ENCODE peak calls at places on chromosomes 7 and 10, in seven cellular contexts. E is fibroblast of pulmonary artery, J is lung, C is neural crest cell, S is AG04450, Y is GM13977, I is glutamatergic neuron. N is an unnamed sample.
A peak's percentile ranks its signal among the peaks of the same experiment; 100 is the strongest.

GRCh38 chr10:97042081-97042480 is 143.7 kb downstream of the SLIT1 start:
- DNase-seq in E (no peak), J (no peak), C (no peak), S (no peak), Y (no peak), I (no peak), N (no peak)

GRCh38 chr10:122703483-122704448 is 4.1 kb upstream of the C10orf120 start:
- DNase-seq in E (peak; percentile 69), J (peak; percentile 71), C (peak; percentile 78), S (no peak), Y (peak; percentile 73), I (peak; percentile 85), N (peak; percentile 16)

GRCh38 chr7:153381275-153382119 is 621.9 kb downstream of the ACTR3B start:
- DNase-seq in E (no peak), J (no peak), C (no peak), S (no peak), Y (peak; percentile 24), I (no peak), N (no peak)

GRCh38 chr7:134593530-134594392 is 44.9 kb downstream of the AKR1B15 start:
- DNase-seq in E (peak; percentile 98), J (peak; percentile 35), C (no peak), S (peak; percentile 85), Y (no peak), I (no peak), N (peak; percentile 96)

GRCh38 chr10:121340176-121340850 is 257.9 kb downstream of the FGFR2 start:
- DNase-seq in E (no peak), J (no peak), C (peak; percentile 52), S (no peak), Y (no peak), I (no peak), N (no peak)

GRCh38 chr10:51687296-51687695 is 12.1 kb downstream of the CSTF2T start:
- DNase-seq in E (no peak), J (no peak), C (no peak), S (no peak), Y (no peak), I (no peak), N (no peak)

GRCh38 chr7:102985176-102985783 is 72.5 kb downstream of the LRRC17 start:
- DNase-seq in E (peak; percentile 31), J (no peak), C (no peak), S (no peak), Y (no peak), I (no peak), N (no peak)

GRCh38 chr10:30059209-30060107 is at the start of gene JCAD:
- DNase-seq in E (peak; percentile 23), J (peak; percentile 72), C (peak; percentile 67), S (no peak), Y (peak; percentile 70), I (peak; percentile 89), N (no peak)

GRCh38 chr7:18426564-18427226 is 68.9 kb upstream of the HDAC9 start:
- DNase-seq in E (peak; percentile 53), J (no peak), C (no peak), S (no peak), Y (no peak), I (no peak), N (peak; percentile 59)

GRCh38 chr10:77702166-77702565 is 64.6 kb upstream of the KCNMA1 start:
- DNase-seq in E (peak; percentile 91), J (no peak), C (no peak), S (peak; percentile 63), Y (no peak), I (no peak), N (peak; percentile 82)

GRCh38 chr10:83166344-83166743 is 973.0 kb upstream of the GHITM start:
- DNase-seq in E (no peak), J (no peak), C (peak; percentile 15), S (no peak), Y (no peak), I (peak; percentile 42), N (no peak)

GRCh38 chr10:36473122-36473521 is 652.3 kb upstream of the ANKRD30A start:
- DNase-seq in E (no peak), J (no peak), C (no peak), S (no peak), Y (no peak), I (no peak), N (no peak)

GRCh38 chr7:46545790-46546189 is 624.7 kb upstream of the IGFBP3 start:
- DNase-seq in E (peak; percentile 67), J (no peak), C (no peak), S (peak; percentile 21), Y (no peak), I (no peak), N (peak; percentile 73)

GRCh38 chr10:93757136-93757535 is 600 bp upstream of the LGI1 start:
- DNase-seq in E (no peak), J (no peak), C (no peak), S (no peak), Y (no peak), I (peak; percentile 80), N (no peak)
- TF ChIP-seq CTCF in E (no peak), J (no peak), C (peak; percentile 41), S (peak; percentile 14), Y (peak; percentile 10), I (no peak), N (peak; percentile 1)

DNA sequence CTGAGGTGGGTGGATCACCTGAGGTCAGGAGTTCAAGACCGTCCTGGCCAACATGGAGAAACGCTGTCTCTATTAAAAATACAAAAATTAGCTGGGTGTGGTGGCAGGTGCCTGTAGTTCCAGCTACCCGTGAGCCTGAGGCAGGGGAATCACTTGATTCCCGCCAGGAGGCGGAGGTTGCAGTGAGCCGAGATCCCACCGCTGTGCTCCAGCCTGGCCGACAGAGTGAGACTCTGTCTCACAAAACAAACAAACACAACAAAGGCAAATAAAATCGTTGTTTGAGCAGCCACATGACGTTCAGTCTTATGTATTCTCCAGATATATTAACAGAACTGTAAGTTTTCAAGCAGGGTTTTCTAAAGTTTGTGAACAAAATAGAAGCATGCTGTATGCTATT is 122.3 kb upstream of the PITRM1 start:
- DNase-seq in E (no peak), J (no peak), C (no peak), S (no peak), Y (no peak), I (no peak), N (no peak)
- TF ChIP-seq CTCF in E (no peak), J (no peak), C (no peak), S (no peak), Y (no peak), I (no peak), N (no peak)

DNA sequence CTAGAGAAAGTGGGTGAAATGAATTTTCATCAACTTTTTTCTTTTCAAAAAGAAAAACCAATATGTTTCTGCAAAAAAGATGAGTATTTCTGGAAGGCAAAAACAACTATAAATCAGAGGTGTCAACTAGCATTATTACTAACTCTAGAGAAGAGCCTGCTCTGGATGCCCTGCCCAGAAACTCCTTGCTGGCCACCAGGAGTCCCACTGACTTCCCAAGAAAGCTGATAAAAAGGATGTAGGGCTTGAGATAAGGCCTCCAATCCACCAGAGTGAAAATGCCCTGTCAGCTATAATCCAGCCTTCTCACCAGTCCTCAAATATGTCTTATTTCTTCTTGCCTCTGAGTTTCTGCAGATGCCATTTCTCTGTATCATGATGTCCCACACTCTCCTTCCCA is 16.7 kb upstream of the FZD1 start:
- DNase-seq in E (no peak), J (no peak), C (no peak), S (no peak), Y (no peak), I (no peak), N (no peak)
- TF ChIP-seq CTCF in E (no peak), J (no peak), C (peak; percentile 18), S (no peak), Y (no peak), I (no peak), N (peak; percentile 14)

GRCh38 chr10:100743626-100744135 is 1.7 kb upstream of the PAX2 start:
- DNase-seq in E (peak; percentile 76), J (no peak), C (no peak), S (no peak), Y (peak; percentile 89), I (peak; percentile 35), N (peak; percentile 3)

GRCh38 chr10:100744136-100744979 is 1.0 kb upstream of the PAX2 start:
- DNase-seq in E (no peak), J (no peak), C (no peak), S (no peak), Y (peak; percentile 73), I (peak; percentile 45), N (no peak)

GRCh38 chr10:100746413-100746931 is 1.1 kb downstream of the PAX2 start:
- DNase-seq in E (no peak), J (no peak), C (no peak), S (no peak), Y (peak; percentile 34), I (no peak), N (no peak)

GRCh38 chr10:100745882-100746412 is 565 bp downstream of the PAX2 start:
- DNase-seq in E (no peak), J (no peak), C (no peak), S (no peak), Y (no peak), I (peak; percentile 43), N (no peak)

GRCh38 chr10:100744980-100745881 is at the start of gene PAX2:
- DNase-seq in E (no peak), J (no peak), C (no peak), S (no peak), Y (peak; percentile 56), I (peak; percentile 63), N (no peak)
- TF ChIP-seq CTCF in E (no peak), J (no peak), C (no peak), S (no peak), Y (no peak), I (no peak), N (no peak)

GRCh38 chr10:117544729-117545140 is 2.2 kb downstream of the EMX2 start:
- DNase-seq in E (no peak), J (no peak), C (no peak), S (no peak), Y (peak; percentile 45), I (no peak), N (no peak)

GRCh38 chr10:117543999-117544728 is 1.6 kb downstream of the EMX2 start:
- DNase-seq in E (no peak), J (no peak), C (no peak), S (no peak), Y (peak; percentile 34), I (no peak), N (no peak)

GRCh38 chr10:117542706-117543244 is at the start of gene EMX2:
- DNase-seq in E (no peak), J (no peak), C (no peak), S (no peak), Y (no peak), I (no peak), N (no peak)

GRCh38 chr10:117541909-117542705 is 439 bp upstream of the EMX2 start:
- DNase-seq in E (peak; percentile 81), J (no peak), C (peak; percentile 61), S (no peak), Y (peak; percentile 55), I (peak; percentile 89), N (no peak)

DNA sequence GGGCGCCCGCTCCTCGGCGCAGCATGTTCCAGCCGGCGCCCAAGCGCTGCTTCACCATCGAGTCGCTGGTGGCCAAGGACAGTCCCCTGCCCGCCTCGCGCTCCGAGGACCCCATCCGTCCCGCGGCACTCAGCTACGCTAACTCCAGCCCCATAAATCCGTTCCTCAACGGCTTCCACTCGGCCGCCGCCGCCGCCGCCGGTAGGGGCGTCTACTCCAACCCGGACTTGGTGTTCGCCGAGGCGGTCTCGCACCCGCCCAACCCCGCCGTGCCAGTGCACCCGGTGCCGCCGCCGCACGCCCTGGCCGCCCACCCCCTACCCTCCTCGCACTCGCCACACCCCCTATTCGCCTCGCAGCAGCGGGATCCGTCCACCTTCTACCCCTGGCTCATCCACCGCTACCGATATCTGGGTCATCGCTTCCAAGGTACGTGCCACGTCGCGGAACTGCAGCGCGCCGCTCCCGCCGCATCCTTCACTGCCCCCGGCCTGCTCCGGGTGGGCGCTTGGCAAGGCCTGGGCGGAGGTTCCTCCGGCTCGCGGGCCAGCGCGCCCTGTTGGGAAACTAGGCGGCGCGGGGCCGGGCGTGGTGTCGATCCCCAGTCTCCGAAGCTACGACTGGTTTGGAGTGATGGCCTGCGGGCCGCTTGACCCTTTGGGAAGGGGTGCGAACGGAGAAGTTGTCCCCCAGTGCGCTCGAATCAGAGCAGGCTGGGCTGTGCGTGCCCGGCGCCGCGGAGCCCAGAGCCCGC is 876 bp downstream of the EMX2 start:
- DNase-seq in E (no peak), J (no peak), C (no peak), S (no peak), Y (peak; percentile 36), I (peak; percentile 72), N (no peak)
- TF ChIP-seq CTCF in E (no peak), J (no peak), C (peak; percentile 49), S (no peak), Y (no peak), I (no peak), N (no peak)

N was measured in HFFc6.